ENCODE peak calls at places on chromosomes 13 and 19, in seven cellular contexts. L is Peyer's patch; I is stimulated activated CD8-positive, alpha-beta memory T cell treated with anti-CD3 and anti-CD28 coated beads, Interleukin-4, amount 100 ng/mL, for 24 hours; Y is IMR-90; Z is fibroblast of gingiva; G is left colon; U is DMS153. V is an unnamed sample.

GRCh38 chr19:49355890-49356289 is 6.3 kb downstream of the TEAD2 start:
- DNase-seq in G (no peak), L (no peak), U (no peak), I (no peak), Y (no peak), Z (no peak), V (no peak)

GRCh38 chr13:61670384-61671161 is 254.9 kb upstream of the PCDH20 start:
- DNase-seq in Y (no peak), U (no peak), Z (no peak), I (no peak), G (no peak), L (no peak), V (no peak)

GRCh38 chr19:2477141-2477710 is 1.3 kb downstream of the GADD45B start:
- DNase-seq in Z (no peak), L (peak; percentile 79), Y (peak; percentile 34), U (peak; percentile 30), I (no peak), G (peak; percentile 74), V (no peak)

GRCh38 chr19:15196683-15197005 is 4.2 kb downstream of the NOTCH3 start:
- DNase-seq in Z (no peak), U (no peak), L (no peak), I (no peak), Y (no peak), G (no peak), V (no peak)

GRCh38 chr13:82688400-82688999 is 1193.8 kb downstream of the SLITRK1 start:
- DNase-seq in Z (no peak), L (no peak), I (no peak), G (no peak), Y (peak; percentile 2), U (no peak), V (no peak)

GRCh38 chr13:26460652-26461051 is 96.8 kb upstream of the WASF3 start:
- DNase-seq in I (no peak), Y (peak; percentile 84), U (no peak), Z (no peak), L (no peak), G (no peak), V (no peak)

GRCh38 chr19:52584686-52585085 is 14.6 kb downstream of the ZNF701 start:
- DNase-seq in U (no peak), Z (no peak), I (no peak), Y (no peak), G (no peak), L (no peak), V (no peak)

GRCh38 chr19:45473366-45474190 is 5.8 kb downstream of the FOSB start:
- DNase-seq in I (no peak), Y (no peak), U (no peak), Z (peak; percentile 54), G (no peak), L (no peak), V (no peak)

GRCh38 chr13:60009300-60010248 is 154.2 kb downstream of the DIAPH3 start:
- DNase-seq in I (no peak), Y (no peak), U (peak; percentile 78), Z (no peak), G (peak; percentile 98), L (peak; percentile 90), V (no peak)

GRCh38 chr13:41296879-41297646 is 14.0 kb upstream of the NAA16 start:
- DNase-seq in I (no peak), G (no peak), U (no peak), L (no peak), Z (no peak), Y (no peak), V (no peak)

GRCh38 chr13:74487091-74487722 is 353.0 kb upstream of the KLF12 start:
- DNase-seq in L (no peak), Y (no peak), U (no peak), I (no peak), G (no peak), Z (no peak), V (no peak)

GRCh38 chr13:51977606-51978005 is 33.6 kb downstream of the ATP7B start:
- DNase-seq in L (no peak), Y (no peak), Z (no peak), G (no peak), I (no peak), U (no peak), V (no peak)

GRCh38 chr19:9065457-9066014 is 21.3 kb upstream of the OR1M1 start:
- DNase-seq in Y (no peak), Z (no peak), U (no peak), I (no peak), L (no peak), G (no peak), V (no peak)

GRCh38 chr13:48580185-48580803 is 47.4 kb upstream of the RCBTB2 start:
- DNase-seq in I (peak; percentile 49), L (no peak), Z (peak; percentile 49), Y (peak; percentile 56), G (peak; percentile 88), U (peak; percentile 42), V (no peak)

GRCh38 chr19:35986111-35986510 is 8.9 kb upstream of the SDHAF1 start:
- DNase-seq in Z (no peak), L (no peak), Y (no peak), G (no peak), U (no peak), I (no peak), V (no peak)

GRCh38 chr19:35090160-35090794 is 25.3 kb upstream of the FXYD3 start:
- DNase-seq in I (no peak), G (peak; percentile 59), U (peak; percentile 55), L (no peak), Z (peak; percentile 42), Y (peak; percentile 53), V (peak; percentile 54)

GRCh38 chr19:5913739-5914357 is at the start of gene CAPS:
- DNase-seq in L (no peak), I (no peak), Y (peak; percentile 23), G (peak; percentile 79), Z (peak; percentile 90), U (no peak), V (no peak)

GRCh38 chr13:96090240-96091101 is 564 bp downstream of the HS6ST3 start:
- DNase-seq in Z (peak; percentile 5), I (no peak), Y (no peak), L (no peak), U (no peak), G (peak; percentile 7), V (no peak)

V was measured in iPS DF 6.9.